ENCODE peak calls at places on chromosomes 11 and 22, in nine cellular contexts. G is LHCN-M2; Q is neuronal stem cell; O is hippocampal formation; W is GOT3; H is activated naive CD4-positive, alpha-beta T cell; T is substantia nigra; I is activated CD4-positive, alpha-beta T cell treated with anti-CD3 and anti-CD28 coated beads for 36 hours; P is T-cell. A is an unnamed sample.

GRCh38 chr22:41913040-41913719 is 1.7 kb downstream of the SHISA8 start:
- DNase-seq in G (no peak), Q (no peak), O (no peak), W (no peak), H (no peak), T (no peak), I (peak), P (no peak), A (no peak)

GRCh38 chr22:49627217-49628181 is 200.2 kb downstream of the BRD1 start:
- DNase-seq in G (no peak), Q (peak), O (no peak), W (no peak), H (no peak), T (no peak), I (no peak), P (no peak), A (no peak)

GRCh38 chr11:130474637-130475400 is 26.4 kb downstream of the ADAMTS15 start:
- DNase-seq in G (peak), Q (no peak), O (no peak), W (no peak), H (no peak), T (no peak), I (no peak), P (no peak), A (no peak)

GRCh38 chr11:33690290-33691050 is 10.2 kb downstream of the C11orf91 start:
- DNase-seq in G (peak), Q (no peak), O (peak), W (peak), H (no peak), T (no peak), I (peak), P (no peak), A (no peak)

GRCh38 chr11:65785329-65786007 is 1.4 kb upstream of the OVOL1 start:
- DNase-seq in G (no peak), Q (no peak), O (no peak), W (no peak), H (no peak), T (no peak), I (peak), P (no peak), A (no peak)

GRCh38 chr11:116148056-116148455 is 624.7 kb downstream of the BUD13 start:
- DNase-seq in G (no peak), Q (no peak), O (no peak), W (no peak), H (no peak), T (no peak), I (no peak), P (no peak), A (no peak)

GRCh38 chr22:19974233-19974861 is 32.7 kb upstream of the TXNRD2 start:
- DNase-seq in G (peak), Q (peak), O (no peak), W (no peak), H (no peak), T (no peak), I (peak), P (no peak), A (peak)

GRCh38 chr22:39547587-39547947 is 15.0 kb upstream of the RPS19BP1 start:
- DNase-seq in G (no peak), Q (no peak), O (no peak), W (no peak), H (no peak), T (no peak), I (no peak), P (no peak), A (no peak)

GRCh38 chr11:35526370-35526792 is 965 bp upstream of the PAMR1 start:
- DNase-seq in G (no peak), Q (no peak), O (no peak), W (no peak), H (no peak), T (no peak), I (no peak), P (no peak), A (no peak)

GRCh38 chr22:19111584-19111983 is 10.6 kb downstream of the DGCR2 start:
- DNase-seq in G (no peak), Q (no peak), O (no peak), W (no peak), H (no peak), T (no peak), I (no peak), P (no peak), A (no peak)

GRCh38 chr11:126426126-126426525 is 70.6 kb downstream of the ST3GAL4 start:
- DNase-seq in G (no peak), Q (no peak), O (no peak), W (no peak), H (no peak), T (no peak), I (no peak), P (no peak), A (no peak)

GRCh38 chr11:121249039-121249663 is 43.4 kb upstream of the SC5D start:
- DNase-seq in G (peak), Q (peak), O (no peak), W (no peak), H (no peak), T (no peak), I (peak), P (peak), A (peak)

GRCh38 chr11:133163463-133164419 is 368.6 kb downstream of the OPCML start:
- DNase-seq in G (peak), Q (peak), O (peak), W (no peak), H (no peak), T (no peak), I (no peak), P (no peak), A (peak)

GRCh38 chr11:86495341-86495740 is 120.7 kb downstream of the CCDC81 start:
- DNase-seq in G (no peak), Q (no peak), O (no peak), W (no peak), H (no peak), T (no peak), I (no peak), P (no peak), A (no peak)

GRCh38 chr11:28259177-28259843 is 151.1 kb downstream of the METTL15 start:
- DNase-seq in G (no peak), Q (no peak), O (no peak), W (no peak), H (no peak), T (no peak), I (no peak), P (no peak), A (no peak)

GRCh38 chr11:62402226-62402625 is 16.6 kb upstream of the SCGB1A1 start:
- DNase-seq in G (no peak), Q (no peak), O (no peak), W (no peak), H (no peak), T (no peak), I (peak), P (peak), A (no peak)

GRCh38 chr11:76469141-76469540 is 24.3 kb downstream of the EMSY start:
- DNase-seq in G (no peak), Q (no peak), O (no peak), W (no peak), H (no peak), T (no peak), I (no peak), P (no peak), A (no peak)

GRCh38 chr11:11786771-11787170 is 55.0 kb upstream of the USP47 start:
- DNase-seq in G (peak), Q (no peak), O (no peak), W (no peak), H (no peak), T (no peak), I (no peak), P (no peak), A (no peak)

GRCh38 chr11:131909426-131910200 is 539.2 kb downstream of the NTM start:
- DNase-seq in G (no peak), Q (no peak), O (no peak), W (no peak), H (no peak), T (no peak), I (no peak), P (no peak), A (no peak)

GRCh38 chr11:76445122-76446084 is 585 bp downstream of the EMSY start:
- DNase-seq in G (peak), Q (peak), O (peak), W (no peak), H (peak), T (peak), I (peak), P (peak), A (peak)

GRCh38 chr11:66228521-66228920 is 39.9 kb upstream of the RAB1B start:
- DNase-seq in G (no peak), Q (no peak), O (no peak), W (no peak), H (no peak), T (no peak), I (no peak), P (no peak), A (no peak)

GRCh38 chr11:37509471-37509870 is 911.4 kb upstream of the RAG2 start:
- DNase-seq in G (no peak), Q (no peak), O (no peak), W (no peak), H (no peak), T (no peak), I (no peak), P (no peak), A (no peak)

GRCh38 chr22:43474161-43475101 is 62.6 kb downstream of the MPPED1 start:
- DNase-seq in G (peak), Q (no peak), O (no peak), W (no peak), H (no peak), T (no peak), I (no peak), P (no peak), A (no peak)

GRCh38 chr11:111974451-111974850 is 37.3 kb downstream of the DIXDC1 start:
- DNase-seq in G (no peak), Q (no peak), O (no peak), W (no peak), H (no peak), T (no peak), I (no peak), P (no peak), A (no peak)

GRCh38 chr11:3642071-3642951 is 519 bp upstream of the ART5 start:
- DNase-seq in G (peak), Q (peak), O (no peak), W (no peak), H (no peak), T (no peak), I (peak), P (peak), A (peak)

GRCh38 chr11:128336203-128336602 is 251.2 kb downstream of the ETS1 start:
- DNase-seq in G (peak), Q (no peak), O (no peak), W (no peak), H (no peak), T (no peak), I (no peak), P (no peak), A (no peak)

GRCh38 chr11:105466582-105467228 is 143.2 kb upstream of the GRIA4 start:
- DNase-seq in G (peak), Q (no peak), O (no peak), W (no peak), H (no peak), T (no peak), I (no peak), P (no peak), A (no peak)

GRCh38 chr22:40484906-40485660 is 114.7 kb downstream of the SGSM3 start:
- DNase-seq in G (peak), Q (no peak), O (no peak), W (no peak), H (no peak), T (no peak), I (no peak), P (no peak), A (no peak)